ENCODE peak calls at places on chromosomes 6 and 20, in seven cellular contexts. C is pancreas, J is fibroblast of lung, X is SK-MEL-5, R is WERI-Rb-1, W is neural crest cell, L is NCI-H1417. Q is an unnamed sample.

GRCh38 chr6:134235937-134236751 is 81.8 kb downstream of the SGK1 start:
- DNase-seq in C (no peak), J (peak; percentile 62), X (no peak), R (no peak), W (no peak), L (no peak), Q (no peak)

GRCh38 chr20:57292611-57293010 is 26.2 kb upstream of the BMP7 start:
- DNase-seq in C (no peak), J (no peak), X (no peak), R (no peak), W (no peak), L (no peak), Q (no peak)

GRCh38 chr6:134373282-134373922 is 55.5 kb upstream of the SGK1 start:
- DNase-seq in C (no peak), J (peak; percentile 94), X (peak; percentile 34), R (no peak), W (no peak), L (no peak), Q (peak; percentile 63)

GRCh38 chr6:2956930-2957329 is 14.4 kb downstream of the SERPINB6 start:
- DNase-seq in C (no peak), J (no peak), X (no peak), R (no peak), W (no peak), L (no peak), Q (no peak)

GRCh38 chr20:50284811-50285375 is 94.3 kb downstream of the CEBPB start:
- DNase-seq in C (no peak), J (no peak), X (no peak), R (no peak), W (no peak), L (no peak), Q (peak; percentile 70)

GRCh38 chr20:32830437-32830836 is 10.7 kb downstream of the MAPRE1 start:
- DNase-seq in C (no peak), J (peak; percentile 53), X (no peak), R (no peak), W (no peak), L (no peak), Q (no peak)

GRCh38 chr20:62955519-62956386 is 3.2 kb downstream of the SLC17A9 start:
- DNase-seq in C (no peak), J (no peak), X (no peak), R (no peak), W (no peak), L (peak; percentile 18), Q (peak; percentile 39)

GRCh38 chr20:37990571-37991151 is 42.6 kb downstream of the TTI1 start:
- DNase-seq in C (no peak), J (peak; percentile 91), X (no peak), R (peak; percentile 40), W (no peak), L (peak; percentile 22), Q (peak; percentile 75)

GRCh38 chr6:152049502-152049901 is 242.0 kb downstream of the ESR1 start:
- DNase-seq in C (no peak), J (no peak), X (no peak), R (no peak), W (no peak), L (no peak), Q (no peak)

GRCh38 chr20:37524859-37525708 is 2.6 kb downstream of the BLCAP start:
- DNase-seq in C (no peak), J (no peak), X (no peak), R (no peak), W (no peak), L (no peak), Q (no peak)

GRCh38 chr6:5695260-5696245 is 311.2 kb downstream of the NRN1 start:
- DNase-seq in C (no peak), J (peak; percentile 59), X (no peak), R (no peak), W (no peak), L (no peak), Q (no peak)

GRCh38 chr6:37456126-37456525 is 23.1 kb downstream of the CMTR1 start:
- DNase-seq in C (no peak), J (peak; percentile 59), X (no peak), R (no peak), W (no peak), L (no peak), Q (no peak)

GRCh38 chr6:48542191-48542590 is 431.2 kb upstream of the PTCHD4 start:
- DNase-seq in C (no peak), J (peak; percentile 24), X (no peak), R (no peak), W (no peak), L (no peak), Q (no peak)

GRCh38 chr20:1509237-1509636 is 18.0 kb upstream of the SIRPB2 start:
- DNase-seq in C (no peak), J (peak; percentile 10), X (peak; percentile 62), R (no peak), W (no peak), L (no peak), Q (no peak)

GRCh38 chr20:13336308-13337089 is 115.4 kb downstream of the ISM1 start:
- DNase-seq in C (no peak), J (no peak), X (no peak), R (no peak), W (no peak), L (no peak), Q (no peak)

GRCh38 chr6:105573138-105573537 is 170.3 kb upstream of the PREP start:
- DNase-seq in C (no peak), J (no peak), X (no peak), R (no peak), W (no peak), L (no peak), Q (no peak)

GRCh38 chr6:28356666-28357020 is 6.9 kb downstream of the ZKSCAN3 start:
- DNase-seq in C (no peak), J (no peak), X (no peak), R (no peak), W (no peak), L (no peak), Q (no peak)

GRCh38 chr6:760982-761955 is 68.3 kb upstream of the EXOC2 start:
- DNase-seq in C (no peak), J (no peak), X (no peak), R (no peak), W (no peak), L (no peak), Q (no peak)